ENCODE peak calls at places on chromosomes 16 and 17, in four cellular contexts. V is uterus, N is OCI-LY7, X is sigmoid colon. Q is an unnamed sample.

GRCh38 chr16:56848955-56849689 is 15.9 kb upstream of the SLC12A3 start:
- DNase-seq in V (peak; percentile 55), N (peak; percentile 41), X (no peak), Q (no peak)

GRCh38 chr17:45123930-45124796 is 8.2 kb downstream of the PLCD3 start:
- DNase-seq in V (peak; percentile 81), N (peak; percentile 17), X (peak; percentile 84), Q (no peak)

GRCh38 chr16:53257001-53257400 is 177.3 kb upstream of the RBL2 start:
- DNase-seq in V (no peak), N (no peak), X (no peak), Q (no peak)

GRCh38 chr17:2043785-2044184 is 2.0 kb downstream of the OVCA2 start:
- DNase-seq in V (no peak), N (no peak), X (no peak), Q (no peak)

GRCh38 chr16:86019446-86020047 is 120.6 kb downstream of the IRF8 start:
- DNase-seq in V (no peak), N (peak; percentile 8), X (peak; percentile 41), Q (no peak)

GRCh38 chr16:30660424-30661251 is 2.4 kb downstream of the FBRS start:
- DNase-seq in V (no peak), N (peak; percentile 62), X (no peak), Q (no peak)

GRCh38 chr16:47524007-47524405 is 62.9 kb downstream of the PHKB start:
- DNase-seq in V (no peak), N (no peak), X (no peak), Q (no peak)

GRCh38 chr17:42484304-42484703 is 25.6 kb downstream of the ATP6V0A1 start:
- DNase-seq in V (no peak), N (no peak), X (no peak), Q (no peak)

GRCh38 chr16:87757841-87758426 is 7.9 kb downstream of the KLHDC4 start:
- DNase-seq in V (no peak), N (no peak), X (no peak), Q (no peak)

GRCh38 chr17:21098934-21099687 is 27.7 kb upstream of the DHRS7B start:
- DNase-seq in V (peak; percentile 42), N (peak; percentile 97), X (no peak), Q (no peak)

GRCh38 chr17:83010323-83011200 is 68.8 kb upstream of the METRNL start:
- DNase-seq in V (peak; percentile 11), N (no peak), X (no peak), Q (no peak)

DNA sequence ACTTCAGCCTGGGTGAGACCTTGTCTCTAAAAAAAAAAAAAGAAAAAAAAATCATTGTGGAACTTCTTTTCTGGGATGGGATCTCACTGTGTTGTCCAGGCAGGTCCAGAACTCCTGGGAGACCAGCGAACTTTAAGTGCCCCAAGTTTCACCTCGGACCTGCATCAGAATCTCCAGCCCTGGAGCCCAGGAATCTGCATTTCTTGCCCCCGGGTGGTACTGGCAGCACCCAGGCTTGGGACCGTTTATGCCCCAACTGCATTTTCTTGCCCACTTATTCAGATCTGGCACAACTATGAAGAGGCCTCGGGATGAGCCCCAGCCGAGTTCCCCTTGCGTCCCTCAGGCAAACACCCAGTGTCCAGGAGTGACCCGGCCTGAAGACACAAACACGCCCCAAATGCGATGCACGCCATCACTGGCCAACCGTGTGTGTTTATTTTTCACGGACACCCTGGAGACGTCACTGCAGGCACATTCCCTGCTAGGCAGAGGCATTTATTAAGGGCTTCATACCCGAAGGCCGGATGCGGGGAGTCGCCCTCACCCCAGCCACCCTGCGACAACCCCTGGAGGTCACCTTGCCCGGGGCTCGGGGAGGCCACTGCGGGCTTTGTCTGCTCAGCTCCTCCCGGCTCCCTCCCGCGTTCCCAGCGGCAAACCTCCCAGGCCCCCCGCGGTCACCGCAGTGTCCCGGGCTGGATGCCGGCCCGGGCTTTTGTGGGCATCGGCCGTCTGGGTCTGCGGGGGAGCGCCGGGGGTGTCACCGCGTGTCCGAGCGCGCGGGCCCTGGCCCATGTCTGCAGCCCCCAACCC is 684 bp upstream of the SPIRE2 start:
- DNase-seq in V (no peak), N (no peak), X (no peak), Q (no peak)
- H3K27ac ChIP-seq in V (no peak overlapping the region), N (no peak overlapping the region), X (peak overlapping the region; percentile 87), Q (no peak overlapping the region)

GRCh38 chr16:82629441-82630027 is 2.8 kb downstream of the CDH13 start:
- DNase-seq in V (peak; percentile 16), N (no peak), X (peak; percentile 41), Q (no peak)

GRCh38 chr16:82631701-82632685 is 5.2 kb downstream of the CDH13 start:
- DNase-seq in V (no peak), N (no peak), X (peak; percentile 29), Q (no peak)

GRCh38 chr16:82628741-82629140 is 2.0 kb downstream of the CDH13 start:
- DNase-seq in V (no peak), N (no peak), X (peak; percentile 11), Q (no peak)

GRCh38 chr16:82630219-82630618 is 3.5 kb downstream of the CDH13 start:
- DNase-seq in V (no peak), N (no peak), X (no peak), Q (no peak)

GRCh38 chr16:82630688-82631087 is 3.9 kb downstream of the CDH13 start:
- DNase-seq in V (no peak), N (no peak), X (peak; percentile 13), Q (no peak)
- H3K27ac ChIP-seq in V (peak overlapping the region; percentile 90), N (no peak overlapping the region), X (peak overlapping the region; percentile 81), Q (no peak overlapping the region)

GRCh38 chr16:75246504-75247205 is 4.8 kb downstream of the BCAR1 start:
- DNase-seq in V (no peak), N (no peak), X (no peak), Q (no peak)

GRCh38 chr16:75247249-75247648 is 4.2 kb downstream of the BCAR1 start:
- DNase-seq in V (no peak), N (no peak), X (no peak), Q (no peak)

GRCh38 chr16:75248536-75249380 is 2.7 kb downstream of the BCAR1 start:
- DNase-seq in V (no peak), N (no peak), X (no peak), Q (no peak)

GRCh38 chr16:75249441-75249840 is 2.0 kb downstream of the BCAR1 start:
- DNase-seq in V (no peak), N (no peak), X (no peak), Q (no peak)

DNA sequence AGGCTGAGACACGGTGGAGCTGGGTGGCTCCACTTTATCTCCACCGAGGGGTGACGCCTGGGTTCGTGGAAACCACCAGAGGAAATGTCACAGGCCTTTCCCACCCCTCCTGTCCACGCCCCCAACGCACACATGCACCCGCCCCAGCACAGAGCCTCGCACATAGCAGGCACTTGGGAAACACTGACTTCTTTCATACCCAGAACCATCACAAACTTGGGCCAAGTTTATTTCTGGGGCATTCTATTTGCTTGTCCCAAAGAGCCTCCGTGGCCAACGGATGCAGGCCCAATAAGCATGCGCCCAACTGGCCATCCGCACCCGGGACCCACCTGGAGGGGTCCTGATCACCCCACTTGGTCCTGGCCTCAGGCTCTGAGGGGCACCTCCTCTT is 3.3 kb downstream of the BCAR1 start:
- DNase-seq in V (no peak), N (no peak), X (no peak), Q (no peak)
- H3K27ac ChIP-seq in V (peak overlapping the region; percentile 97), N (no peak overlapping the region), X (peak overlapping the region; percentile 92), Q (peak overlapping the region; percentile 86)

DNA sequence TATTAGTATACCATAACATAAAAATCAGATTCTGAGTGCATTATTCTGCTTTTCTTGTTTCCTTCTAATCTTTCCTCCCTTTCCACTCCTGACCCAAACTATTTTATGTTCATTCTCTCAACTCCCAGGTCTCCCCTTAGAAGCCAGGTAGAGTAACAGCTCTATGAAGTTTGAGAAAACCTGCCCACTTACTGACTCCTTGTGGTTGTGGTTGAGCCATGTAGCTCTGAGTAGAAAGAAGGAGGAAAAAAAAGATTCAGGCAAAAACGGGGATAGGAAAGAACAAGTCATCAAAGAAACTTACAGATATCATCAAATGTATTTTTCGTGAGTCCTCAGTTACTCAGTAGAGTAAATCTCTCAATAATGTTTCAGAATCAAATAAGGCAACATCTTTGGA is 216.7 kb downstream of the PMP22 start:
- DNase-seq in V (no peak), N (no peak), X (no peak), Q (no peak)
- H3K27ac ChIP-seq in V (no peak overlapping the region), N (no peak overlapping the region), X (no peak overlapping the region), Q (no peak overlapping the region)

DNA sequence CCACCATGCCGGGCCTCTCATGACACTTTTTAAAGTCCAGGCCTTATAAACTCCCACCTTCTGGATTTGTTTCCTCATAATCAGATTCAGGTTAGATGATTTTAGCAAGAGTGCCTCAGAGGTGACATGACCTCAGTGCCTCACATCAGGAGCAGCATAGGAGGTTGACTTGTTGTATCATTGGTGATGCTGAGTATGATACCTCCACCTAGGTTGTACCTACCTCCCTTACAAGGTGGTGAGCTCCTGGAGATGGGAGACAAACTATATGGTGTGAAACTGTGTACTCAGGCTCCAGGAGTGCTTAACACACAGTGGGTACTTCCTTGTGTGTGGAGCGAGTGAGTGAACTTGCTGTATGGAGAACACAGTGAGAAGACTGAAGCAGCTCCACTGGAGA is 18.6 kb downstream of the NDUFAB1 start:
- DNase-seq in V (no peak), N (no peak), X (no peak), Q (no peak)
- H3K27ac ChIP-seq in V (no peak overlapping the region), N (no peak overlapping the region), X (no peak overlapping the region), Q (peak overlapping the region; percentile 23)

DNA sequence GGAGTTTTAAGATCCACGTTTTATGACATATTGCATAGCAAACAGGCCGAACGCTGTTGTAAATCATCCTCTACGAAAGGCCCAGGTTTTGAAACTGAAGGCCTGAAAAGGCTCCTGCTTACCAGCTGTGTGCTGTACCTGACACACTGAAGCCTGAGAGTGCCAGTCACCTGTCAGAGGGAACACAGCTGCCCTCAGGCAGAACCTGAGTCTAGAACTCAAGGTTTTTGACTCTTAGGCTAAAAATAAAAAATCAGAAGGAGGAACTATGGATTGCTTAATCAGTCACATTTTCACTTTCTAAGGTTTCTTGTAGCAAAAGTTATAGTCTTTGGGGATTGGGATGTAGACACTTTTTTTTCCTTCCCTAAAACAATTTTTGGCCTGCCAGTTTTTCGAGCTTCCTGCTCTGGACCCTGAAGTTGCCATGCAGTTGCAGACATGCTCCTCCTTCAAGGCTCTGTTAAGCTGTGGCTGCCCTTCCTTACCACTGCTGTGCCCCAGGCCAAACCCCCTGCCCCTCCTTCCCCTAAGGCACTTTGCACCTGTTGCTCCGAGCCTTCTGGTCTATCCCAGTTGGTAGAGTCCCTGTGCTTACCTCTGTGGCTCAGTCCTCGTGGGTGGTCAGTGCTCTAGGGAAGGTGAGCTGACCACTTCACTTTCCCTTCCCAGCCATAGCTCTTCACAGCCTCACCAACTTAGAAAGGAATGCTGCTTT is 56.6 kb downstream of the TENT4B start:
- DNase-seq in V (no peak), N (peak; percentile 19), X (no peak), Q (no peak)
- H3K27ac ChIP-seq in V (peak overlapping the region; percentile 38), N (no peak overlapping the region), X (peak overlapping the region; percentile 75), Q (peak overlapping the region; percentile 84)

DNA sequence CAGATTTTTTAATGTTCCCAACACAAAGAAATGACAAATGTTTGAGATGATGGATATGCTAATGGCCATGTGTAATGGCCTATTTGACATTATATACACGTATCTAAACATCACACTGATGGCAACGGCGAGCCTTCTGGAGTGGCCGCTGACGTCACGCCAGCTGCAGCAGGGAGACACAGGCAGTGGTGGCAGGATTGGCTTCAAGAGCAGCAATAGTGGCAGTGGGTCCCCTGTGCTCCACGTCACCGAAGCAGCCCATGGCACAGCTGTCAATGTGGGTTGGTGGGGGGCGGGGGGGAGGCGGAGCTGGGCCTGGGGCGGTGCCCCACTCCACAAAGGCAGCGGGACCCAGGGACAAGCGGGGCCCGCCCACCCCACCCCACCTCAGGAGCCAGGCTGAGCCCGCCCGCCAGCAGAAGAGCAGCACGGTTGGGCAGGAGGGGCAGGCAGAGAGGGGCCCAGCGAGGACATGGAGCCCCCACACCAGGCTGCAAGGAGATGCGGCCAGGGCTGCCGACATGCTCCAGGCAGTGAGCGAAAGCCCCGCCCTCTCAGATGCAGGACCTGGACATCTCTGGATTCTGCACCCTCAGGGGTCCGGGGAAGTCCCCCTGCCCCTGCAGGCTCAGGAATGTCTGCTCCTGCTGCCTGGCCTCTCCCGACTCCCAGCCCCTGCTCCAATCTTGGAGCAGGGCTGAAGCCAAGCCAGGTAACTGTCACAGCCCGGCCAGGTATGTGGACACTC is 64.6 kb downstream of the USP32 start:
- DNase-seq in V (no peak), N (no peak), X (no peak), Q (no peak)
- H3K27ac ChIP-seq in V (no peak overlapping the region), N (no peak overlapping the region), X (no peak overlapping the region), Q (no peak overlapping the region)